ENCODE peak calls at places on chromosomes 6 and 20, in ten cellular contexts. One of them, this sample, is unnamed.

GRCh38 chr6:168225471-168225901 is 94.1 kb downstream of the DACT2 start:
- DNase-seq in activated naive CD4-positive, alpha-beta T cell treated with anti-CD3 and anti-CD28 coated beads, Interleukin-2, amount 50 U/mL, for 16 hours: no peak
- DNase-seq in RPMI8226: peak
- DNase-seq in left ventricle myocardium inferior: peak
- DNase-seq in breast epithelium: peak
- DNase-seq in fibroblast of lung: no peak
- DNase-seq in NCI-H1694: no peak
- DNase-seq in cerebellar cortex: no peak
- DNase-seq in AG10803: no peak
- DNase-seq in small intestine: no peak
- DNase-seq in this sample: no peak

GRCh38 chr6:119006972-119007371 is 71.5 kb downstream of the FAM184A start:
- DNase-seq in activated naive CD4-positive, alpha-beta T cell treated with anti-CD3 and anti-CD28 coated beads, Interleukin-2, amount 50 U/mL, for 16 hours: no peak
- DNase-seq in RPMI8226: no peak
- DNase-seq in left ventricle myocardium inferior: no peak
- DNase-seq in breast epithelium: no peak
- DNase-seq in fibroblast of lung: no peak
- DNase-seq in NCI-H1694: no peak
- DNase-seq in cerebellar cortex: no peak
- DNase-seq in AG10803: no peak
- DNase-seq in small intestine: no peak
- DNase-seq in this sample: no peak

GRCh38 chr6:116020738-116021137 is 40.0 kb downstream of the FRK start:
- DNase-seq in activated naive CD4-positive, alpha-beta T cell treated with anti-CD3 and anti-CD28 coated beads, Interleukin-2, amount 50 U/mL, for 16 hours: no peak
- DNase-seq in RPMI8226: no peak
- DNase-seq in left ventricle myocardium inferior: no peak
- DNase-seq in breast epithelium: no peak
- DNase-seq in fibroblast of lung: no peak
- DNase-seq in NCI-H1694: no peak
- DNase-seq in cerebellar cortex: no peak
- DNase-seq in AG10803: no peak
- DNase-seq in small intestine: no peak
- DNase-seq in this sample: no peak

GRCh38 chr6:35757461-35758123 is 18.8 kb upstream of the CLPSL2 start:
- DNase-seq in activated naive CD4-positive, alpha-beta T cell treated with anti-CD3 and anti-CD28 coated beads, Interleukin-2, amount 50 U/mL, for 16 hours: no peak
- DNase-seq in RPMI8226: peak
- DNase-seq in left ventricle myocardium inferior: no peak
- DNase-seq in breast epithelium: no peak
- DNase-seq in fibroblast of lung: peak
- DNase-seq in NCI-H1694: no peak
- DNase-seq in cerebellar cortex: peak
- DNase-seq in AG10803: peak
- DNase-seq in small intestine: peak
- DNase-seq in this sample: no peak

GRCh38 chr6:38027685-38028373 is 208.3 kb downstream of the ZFAND3 start:
- DNase-seq in activated naive CD4-positive, alpha-beta T cell treated with anti-CD3 and anti-CD28 coated beads, Interleukin-2, amount 50 U/mL, for 16 hours: no peak
- DNase-seq in RPMI8226: no peak
- DNase-seq in left ventricle myocardium inferior: no peak
- DNase-seq in breast epithelium: no peak
- DNase-seq in fibroblast of lung: no peak
- DNase-seq in NCI-H1694: no peak
- DNase-seq in cerebellar cortex: peak
- DNase-seq in AG10803: peak
- DNase-seq in small intestine: no peak
- DNase-seq in this sample: no peak

GRCh38 chr20:37837934-37838333 is 65.0 kb upstream of the VSTM2L start:
- DNase-seq in activated naive CD4-positive, alpha-beta T cell treated with anti-CD3 and anti-CD28 coated beads, Interleukin-2, amount 50 U/mL, for 16 hours: no peak
- DNase-seq in RPMI8226: no peak
- DNase-seq in left ventricle myocardium inferior: no peak
- DNase-seq in breast epithelium: no peak
- DNase-seq in fibroblast of lung: no peak
- DNase-seq in NCI-H1694: no peak
- DNase-seq in cerebellar cortex: no peak
- DNase-seq in AG10803: no peak
- DNase-seq in small intestine: no peak
- DNase-seq in this sample: no peak

GRCh38 chr6:100845676-100846075 is 35.5 kb downstream of the ASCC3 start:
- DNase-seq in activated naive CD4-positive, alpha-beta T cell treated with anti-CD3 and anti-CD28 coated beads, Interleukin-2, amount 50 U/mL, for 16 hours: no peak
- DNase-seq in RPMI8226: no peak
- DNase-seq in left ventricle myocardium inferior: no peak
- DNase-seq in breast epithelium: no peak
- DNase-seq in fibroblast of lung: no peak
- DNase-seq in NCI-H1694: no peak
- DNase-seq in cerebellar cortex: no peak
- DNase-seq in AG10803: no peak
- DNase-seq in small intestine: no peak
- DNase-seq in this sample: no peak

GRCh38 chr20:37777012-37777411 is 83.2 kb downstream of the CTNNBL1 start:
- DNase-seq in activated naive CD4-positive, alpha-beta T cell treated with anti-CD3 and anti-CD28 coated beads, Interleukin-2, amount 50 U/mL, for 16 hours: no peak
- DNase-seq in RPMI8226: no peak
- DNase-seq in left ventricle myocardium inferior: no peak
- DNase-seq in breast epithelium: no peak
- DNase-seq in fibroblast of lung: no peak
- DNase-seq in NCI-H1694: no peak
- DNase-seq in cerebellar cortex: no peak
- DNase-seq in AG10803: no peak
- DNase-seq in small intestine: no peak
- DNase-seq in this sample: no peak

GRCh38 chr6:37407948-37408347 is 25.1 kb upstream of the CMTR1 start:
- DNase-seq in activated naive CD4-positive, alpha-beta T cell treated with anti-CD3 and anti-CD28 coated beads, Interleukin-2, amount 50 U/mL, for 16 hours: no peak
- DNase-seq in RPMI8226: no peak
- DNase-seq in left ventricle myocardium inferior: no peak
- DNase-seq in breast epithelium: no peak
- DNase-seq in fibroblast of lung: no peak
- DNase-seq in NCI-H1694: no peak
- DNase-seq in cerebellar cortex: no peak
- DNase-seq in AG10803: no peak
- DNase-seq in small intestine: no peak
- DNase-seq in this sample: no peak

GRCh38 chr6:5012531-5012930 is 8.7 kb upstream of the RPP40 start:
- DNase-seq in activated naive CD4-positive, alpha-beta T cell treated with anti-CD3 and anti-CD28 coated beads, Interleukin-2, amount 50 U/mL, for 16 hours: no peak
- DNase-seq in RPMI8226: no peak
- DNase-seq in left ventricle myocardium inferior: no peak
- DNase-seq in breast epithelium: no peak
- DNase-seq in fibroblast of lung: peak
- DNase-seq in NCI-H1694: no peak
- DNase-seq in cerebellar cortex: no peak
- DNase-seq in AG10803: peak
- DNase-seq in small intestine: no peak
- DNase-seq in this sample: no peak

GRCh38 chr20:34595377-34596184 is 37.1 kb downstream of the MAP1LC3A start:
- DNase-seq in activated naive CD4-positive, alpha-beta T cell treated with anti-CD3 and anti-CD28 coated beads, Interleukin-2, amount 50 U/mL, for 16 hours: no peak
- DNase-seq in RPMI8226: no peak
- DNase-seq in left ventricle myocardium inferior: no peak
- DNase-seq in breast epithelium: no peak
- DNase-seq in fibroblast of lung: no peak
- DNase-seq in NCI-H1694: no peak
- DNase-seq in cerebellar cortex: no peak
- DNase-seq in AG10803: no peak
- DNase-seq in small intestine: no peak
- DNase-seq in this sample: no peak

GRCh38 chr20:10565191-10565921 is 108.4 kb downstream of the JAG1 start:
- DNase-seq in activated naive CD4-positive, alpha-beta T cell treated with anti-CD3 and anti-CD28 coated beads, Interleukin-2, amount 50 U/mL, for 16 hours: no peak
- DNase-seq in RPMI8226: no peak
- DNase-seq in left ventricle myocardium inferior: no peak
- DNase-seq in breast epithelium: no peak
- DNase-seq in fibroblast of lung: peak
- DNase-seq in NCI-H1694: no peak
- DNase-seq in cerebellar cortex: no peak
- DNase-seq in AG10803: peak
- DNase-seq in small intestine: peak
- DNase-seq in this sample: no peak

GRCh38 chr6:3284436-3284876 is 25.7 kb downstream of the PSMG4 start:
- DNase-seq in activated naive CD4-positive, alpha-beta T cell treated with anti-CD3 and anti-CD28 coated beads, Interleukin-2, amount 50 U/mL, for 16 hours: no peak
- DNase-seq in RPMI8226: no peak
- DNase-seq in left ventricle myocardium inferior: no peak
- DNase-seq in breast epithelium: no peak
- DNase-seq in fibroblast of lung: no peak
- DNase-seq in NCI-H1694: no peak
- DNase-seq in cerebellar cortex: no peak
- DNase-seq in AG10803: no peak
- DNase-seq in small intestine: no peak
- DNase-seq in this sample: peak

GRCh38 chr6:30490031-30490876 is 945 bp downstream of the HLA-E start:
- DNase-seq in activated naive CD4-positive, alpha-beta T cell treated with anti-CD3 and anti-CD28 coated beads, Interleukin-2, amount 50 U/mL, for 16 hours: peak
- DNase-seq in RPMI8226: peak
- DNase-seq in left ventricle myocardium inferior: peak
- DNase-seq in breast epithelium: peak
- DNase-seq in fibroblast of lung: peak
- DNase-seq in NCI-H1694: no peak
- DNase-seq in cerebellar cortex: peak
- DNase-seq in AG10803: peak
- DNase-seq in small intestine: peak
- DNase-seq in this sample: peak

GRCh38 chr20:36881888-36882287 is 6.0 kb downstream of the TLDC2 start:
- DNase-seq in activated naive CD4-positive, alpha-beta T cell treated with anti-CD3 and anti-CD28 coated beads, Interleukin-2, amount 50 U/mL, for 16 hours: no peak
- DNase-seq in RPMI8226: no peak
- DNase-seq in left ventricle myocardium inferior: no peak
- DNase-seq in breast epithelium: no peak
- DNase-seq in fibroblast of lung: no peak
- DNase-seq in NCI-H1694: no peak
- DNase-seq in cerebellar cortex: no peak
- DNase-seq in AG10803: no peak
- DNase-seq in small intestine: peak
- DNase-seq in this sample: no peak

GRCh38 chr20:19880256-19881079 is 122.4 kb downstream of the RIN2 start:
- DNase-seq in activated naive CD4-positive, alpha-beta T cell treated with anti-CD3 and anti-CD28 coated beads, Interleukin-2, amount 50 U/mL, for 16 hours: no peak
- DNase-seq in RPMI8226: no peak
- DNase-seq in left ventricle myocardium inferior: no peak
- DNase-seq in breast epithelium: no peak
- DNase-seq in fibroblast of lung: peak
- DNase-seq in NCI-H1694: no peak
- DNase-seq in cerebellar cortex: no peak
- DNase-seq in AG10803: peak
- DNase-seq in small intestine: no peak
- DNase-seq in this sample: no peak

GRCh38 chr6:3518356-3518841 is 61.5 kb upstream of the SLC22A23 start:
- DNase-seq in activated naive CD4-positive, alpha-beta T cell treated with anti-CD3 and anti-CD28 coated beads, Interleukin-2, amount 50 U/mL, for 16 hours: no peak
- DNase-seq in RPMI8226: no peak
- DNase-seq in left ventricle myocardium inferior: no peak
- DNase-seq in breast epithelium: peak
- DNase-seq in fibroblast of lung: peak
- DNase-seq in NCI-H1694: peak
- DNase-seq in cerebellar cortex: peak
- DNase-seq in AG10803: peak
- DNase-seq in small intestine: peak
- DNase-seq in this sample: no peak

This sample was measured in activated effector memory CD4-positive, alpha-beta T cell treated with anti-CD3 and anti-CD28 coated beads, Interleukin-2, amount 50 U/mL, for 16 hours.